ENCODE peak calls at places on chromosome 19, in five cellular contexts. S is stomach, B is AG04450, I is spleen, K is GM23338. W is an unnamed sample.

GRCh38 chr19:21328402-21328801 is 808 bp downstream of the ZNF708 start:
- DNase-seq in S (no peak), I (no peak), B (no peak), K (peak), W (peak)

GRCh38 chr19:6773323-6773931 is 919 bp downstream of the VAV1 start:
- DNase-seq in I (peak), K (peak), B (no peak), S (peak), W (no peak)

GRCh38 chr19:524062-524674 is 7.4 kb upstream of the CDC34 start:
- DNase-seq in B (no peak), I (no peak), K (no peak), S (no peak), W (peak)

GRCh38 chr19:5951338-5951861 is 26.5 kb downstream of the RANBP3 start:
- DNase-seq in I (peak), B (no peak), K (peak), S (peak), W (no peak)

GRCh38 chr19:14901675-14902260 is 15.8 kb upstream of the OR7A17 start:
- DNase-seq in I (no peak), S (no peak), B (no peak), K (no peak), W (no peak)

GRCh38 chr19:10836478-10837325 is 690 bp upstream of the TMED1 start:
- DNase-seq in K (peak), B (no peak), S (peak), I (peak), W (no peak)

GRCh38 chr19:10855879-10856522 is 7.8 kb downstream of the C19orf38 start:
- DNase-seq in I (no peak), K (peak), S (no peak), B (no peak), W (no peak)

GRCh38 chr19:6425732-6426686 is 1.4 kb upstream of the KHSRP start:
- DNase-seq in I (no peak), S (no peak), K (no peak), B (no peak), W (no peak)

GRCh38 chr19:44552324-44552723 is 22.8 kb upstream of the CEACAM20 start:
- DNase-seq in I (no peak), K (peak), B (no peak), S (no peak), W (peak)

GRCh38 chr19:33098023-33098652 is 17.2 kb downstream of the GPATCH1 start:
- DNase-seq in K (no peak), I (no peak), B (no peak), S (peak), W (no peak)

GRCh38 chr19:485122-485521 is 11.2 kb upstream of the MADCAM1 start:
- DNase-seq in I (no peak), K (no peak), S (no peak), B (no peak), W (no peak)

GRCh38 chr19:30701178-30701577 is 329.0 kb downstream of the ZNF536 start:
- DNase-seq in I (no peak), S (no peak), B (no peak), K (no peak), W (no peak)

GRCh38 chr19:8571006-8571411 is 6.2 kb downstream of the MYO1F start:
- DNase-seq in S (peak), I (peak), K (no peak), B (no peak), W (peak)

GRCh38 chr19:10533656-10534386 is 9.9 kb upstream of the ATG4D start:
- DNase-seq in S (no peak), I (no peak), B (peak), K (no peak), W (peak)

GRCh38 chr19:6101291-6101690 is 9.0 kb downstream of the RFX2 start:
- DNase-seq in K (no peak), I (no peak), S (no peak), B (no peak), W (no peak)

GRCh38 chr19:51439021-51439465 is 19.2 kb downstream of the SIGLEC8 start:
- DNase-seq in I (peak), K (peak), B (no peak), S (no peak), W (peak)

GRCh38 chr19:43290568-43291359 is 21.4 kb upstream of the PSG9 start:
- DNase-seq in I (no peak), S (no peak), B (no peak), K (peak), W (peak)

GRCh38 chr19:30046522-30046921 is 104.5 kb downstream of the URI1 start:
- DNase-seq in B (no peak), S (no peak), I (no peak), K (peak), W (no peak)

GRCh38 chr19:32336259-32337111 is 8.9 kb upstream of the ZNF507 start:
- DNase-seq in K (no peak), B (no peak), S (no peak), I (no peak), W (peak)

GRCh38 chr19:7515471-7516226 is at the start of gene ZNF358:
- DNase-seq in I (peak), K (peak), S (peak), B (no peak), W (peak)

GRCh38 chr19:10615429-10616023 is 9.8 kb upstream of the SLC44A2 start:
- DNase-seq in B (no peak), I (no peak), K (no peak), S (no peak), W (no peak)

GRCh38 chr19:8251025-8251472 is 41.9 kb downstream of the CERS4 start:
- DNase-seq in K (no peak), B (no peak), S (peak), I (no peak), W (peak)

GRCh38 chr19:17747205-17748098 is 3.8 kb upstream of the FCHO1 start:
- DNase-seq in I (peak), K (peak), B (peak), S (peak), W (peak)
- TF ChIP-seq CTCF in I (no peak), K (no peak), B (no peak), S (no peak), W (no peak)

DNA sequence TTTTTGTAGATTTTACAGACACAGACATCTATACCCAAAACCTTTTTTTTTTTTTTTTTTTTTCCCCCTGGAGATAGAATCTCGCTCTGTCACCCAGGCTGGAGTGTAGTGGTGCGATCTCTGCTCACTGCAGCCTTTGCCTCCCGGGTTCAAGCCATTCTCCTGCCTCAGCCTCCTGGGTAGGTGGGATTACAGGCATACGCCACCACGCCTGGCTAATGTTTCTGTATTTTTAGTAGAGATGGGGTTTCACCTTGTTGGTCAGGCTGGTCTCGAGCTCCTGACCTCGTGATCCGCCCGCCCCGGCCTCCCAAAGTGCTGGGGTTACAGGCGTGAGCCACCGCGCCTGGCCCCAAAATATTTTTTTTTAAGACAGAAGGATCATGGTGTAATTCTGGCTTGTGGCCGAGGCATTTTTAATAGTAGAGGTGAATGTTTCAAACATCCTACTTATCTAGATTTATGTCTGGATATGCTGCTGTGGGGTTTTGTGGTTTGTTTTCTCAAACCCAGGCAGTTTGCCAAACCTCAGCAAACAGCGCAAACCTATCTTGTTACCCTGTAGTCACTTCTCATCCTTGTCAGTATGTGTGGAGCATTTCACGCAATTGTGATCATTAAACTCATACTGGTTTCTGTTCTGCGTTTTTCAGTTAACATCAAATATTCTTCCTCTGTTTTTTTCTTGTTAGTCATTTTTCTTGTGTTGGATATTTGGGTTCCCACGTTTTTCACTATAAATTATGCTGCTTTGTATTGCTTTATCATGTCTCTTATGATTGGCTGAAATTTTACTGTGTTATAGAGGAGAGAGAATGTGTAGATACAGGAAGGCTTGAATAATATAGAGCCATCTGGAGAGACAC is 36.2 kb upstream of the GARRE1 start:
- DNase-seq in B (peak), S (peak), I (no peak), K (no peak), W (peak)
- H3K4me3 ChIP-seq in B (no peak), S (no peak), I (no peak), K (no peak), W (no peak)

GRCh38 chr19:46571495-46571894 is 29.6 kb upstream of the CALM3 start:
- DNase-seq in B (no peak), S (no peak), I (no peak), K (peak), W (peak)
- TF ChIP-seq CTCF in B (peak), S (no peak), I (no peak), K (peak), W (peak)

GRCh38 chr19:48795055-48795854 is 15.6 kb downstream of the BCAT2 start:
- DNase-seq in S (peak), B (peak), K (peak), I (peak), W (peak)
- H3K4me3 ChIP-seq in S (peak), B (peak), K (peak), I (peak), W (peak)

GRCh38 chr19:3832001-3832400 is 36.8 kb downstream of the ZFR2 start:
- DNase-seq in I (no peak), B (no peak), K (no peak), S (no peak), W (no peak)
- TF ChIP-seq CTCF in I (no peak), B (no peak), K (no peak), S (no peak), W (no peak)

GRCh38 chr19:2436926-2437325 is 9.5 kb upstream of the TIMM13 start:
- DNase-seq in K (no peak), I (no peak), S (no peak), B (no peak), W (no peak)
- H3K4me3 ChIP-seq in K (no peak), I (no peak), S (no peak), B (no peak), W (no peak)

GRCh38 chr19:16340654-16341053 is 16.0 kb downstream of the KLF2 start:
- DNase-seq in S (no peak), I (no peak), K (no peak), B (no peak), W (no peak)

GRCh38 chr19:16339361-16339725 is 14.7 kb downstream of the KLF2 start:
- DNase-seq in S (no peak), K (no peak), I (no peak), B (no peak), W (no peak)

GRCh38 chr19:16337809-16338469 is 13.3 kb downstream of the KLF2 start:
- DNase-seq in S (no peak), K (no peak), I (no peak), B (no peak), W (no peak)

GRCh38 chr19:16340092-16340491 is 15.5 kb downstream of the KLF2 start:
- DNase-seq in I (no peak), S (no peak), B (no peak), K (no peak), W (peak)

DNA sequence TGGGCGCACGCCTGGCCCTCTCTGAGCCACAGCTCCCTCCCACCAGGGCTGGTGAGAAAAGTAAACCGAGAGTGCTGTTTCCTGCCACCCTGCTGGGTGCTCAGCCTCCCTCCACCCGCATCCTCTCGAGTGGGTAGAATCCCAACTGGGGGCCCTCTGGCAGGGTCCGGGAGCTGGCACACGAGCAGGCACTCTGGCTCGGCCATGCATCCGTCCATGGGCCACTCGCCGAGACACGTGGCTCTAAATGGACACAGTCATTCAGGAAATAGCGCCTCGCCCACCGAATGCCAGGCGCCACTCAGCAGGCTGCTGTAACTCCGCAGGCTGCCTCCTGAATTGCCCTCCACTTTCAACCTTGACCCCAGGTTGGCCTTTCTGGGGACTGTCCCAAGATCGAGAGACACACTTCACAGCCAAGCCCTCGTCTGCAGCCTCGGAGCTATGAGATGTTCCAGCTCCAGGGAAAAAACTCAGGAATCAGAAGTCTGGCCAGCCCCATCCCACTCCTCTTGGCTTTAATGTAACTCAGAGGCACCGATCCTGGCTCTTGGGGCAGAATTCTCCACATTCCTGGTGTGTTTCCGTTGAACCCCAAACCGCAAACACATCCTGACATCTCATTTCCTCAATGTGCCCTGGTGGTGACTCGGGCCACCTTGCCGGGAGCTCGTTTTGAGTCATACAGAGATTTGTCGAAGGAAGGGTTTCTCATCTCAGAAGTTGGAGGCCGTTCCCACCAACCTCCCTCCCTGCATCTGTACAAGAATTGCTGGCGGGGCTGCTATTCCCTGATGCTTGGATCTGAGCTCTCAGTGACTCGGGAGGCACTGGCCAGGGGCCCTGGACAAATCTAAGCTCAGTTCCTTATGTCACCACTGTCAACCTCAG is 14.1 kb downstream of the KLF2 start:
- DNase-seq in S (no peak), K (peak), I (peak), B (peak), W (peak)
- TF ChIP-seq CTCF in S (no peak), K (no peak), I (peak), B (peak), W (peak)

DNA sequence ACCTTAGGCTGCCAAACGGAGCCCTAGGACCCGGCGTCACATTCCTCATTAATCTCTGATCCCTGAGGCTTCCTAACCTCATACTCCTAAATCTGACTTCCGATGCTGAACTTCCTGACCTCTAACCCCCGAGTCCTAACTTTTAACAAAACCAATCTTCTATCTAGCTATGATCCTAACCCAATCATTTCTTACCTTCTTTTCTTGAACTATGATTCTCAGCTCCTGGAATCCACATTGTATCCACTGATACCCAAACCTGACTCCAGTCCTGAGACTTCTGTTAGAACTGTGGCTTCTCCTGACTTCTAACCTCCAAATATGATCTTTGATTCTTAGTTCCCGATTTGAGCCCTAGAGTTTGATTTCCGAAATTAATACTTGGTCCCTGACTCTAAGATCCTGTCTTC is 456 bp downstream of the NFKBIB start:
- DNase-seq in K (no peak), I (no peak), B (no peak), S (no peak), W (no peak)
- H3K4me3 ChIP-seq in K (peak), I (peak), B (peak), S (peak), W (peak)

GRCh38 chr19:2744113-2744512 is 4.3 kb upstream of the SLC39A3 start:
- DNase-seq in B (no peak), I (no peak), S (no peak), K (no peak), W (no peak)

GRCh38 chr19:2740314-2740656 is 468 bp upstream of the SLC39A3 start:
- DNase-seq in I (no peak), K (no peak), B (no peak), S (no peak), W (no peak)

GRCh38 chr19:2743099-2743498 is 3.3 kb upstream of the SLC39A3 start:
- DNase-seq in B (no peak), I (no peak), S (no peak), K (no peak), W (no peak)

GRCh38 chr19:2736550-2737190 is 3.1 kb downstream of the SLC39A3 start:
- DNase-seq in S (no peak), K (no peak), B (no peak), I (no peak), W (no peak)

DNA sequence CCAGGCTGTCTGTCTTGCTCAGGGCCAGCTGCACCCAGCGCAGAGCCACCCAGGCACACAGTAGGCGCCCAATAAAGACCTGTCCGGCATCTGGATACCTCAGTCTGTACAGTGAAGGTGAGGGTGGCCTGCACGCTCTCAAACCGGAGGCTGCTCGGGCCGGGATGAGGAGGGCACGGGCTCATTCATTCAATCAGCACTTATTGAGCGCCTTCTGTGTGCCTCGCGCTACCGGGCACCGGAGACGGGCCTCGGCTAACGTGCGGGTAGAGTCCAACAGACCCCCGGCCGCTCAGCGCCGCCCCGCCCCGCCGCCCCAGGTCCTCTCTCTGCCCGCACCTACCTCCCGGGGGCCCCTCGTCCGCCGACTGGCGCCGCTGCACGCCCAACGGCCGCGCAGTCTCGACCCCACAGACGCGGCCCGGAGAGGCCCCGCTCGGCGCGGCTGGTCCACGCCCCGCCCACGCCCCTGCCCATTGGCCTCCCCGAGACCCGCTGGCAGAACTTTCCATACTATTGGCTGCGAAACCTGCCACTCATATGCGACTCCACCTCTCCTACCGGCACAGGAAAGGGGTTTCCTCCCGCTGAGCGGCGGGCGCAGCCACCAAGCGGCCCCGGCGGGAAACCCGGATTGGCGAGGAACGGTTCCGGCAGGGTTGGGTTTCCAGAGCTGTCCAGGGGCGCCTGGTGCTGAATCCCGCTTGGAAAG is at the start of gene SLC39A3:
- DNase-seq in K (peak), I (peak), S (peak), B (peak), W (peak)
- TF ChIP-seq CTCF in K (no peak), I (peak), S (peak), B (peak), W (peak)